ENCODE peak calls at places on chromosomes 4 and X, in six cellular contexts. One of them, this sample, is unnamed. For H3K36me3, the result is how much of the 10 kb centered on the place peaks cover.

GRCh38 chr4:5921578-5921977 is 28.7 kb upstream of the CRMP1 start:
- DNase-seq in left lung: no peak
- DNase-seq in GM06990: no peak
- DNase-seq in spleen: no peak
- DNase-seq in mucosa of descending colon: no peak
- DNase-seq in gastrocnemius medialis: no peak
- DNase-seq in this sample: no peak

GRCh38 chr4:169611991-169612868 is at the start of gene NEK1:
- DNase-seq in left lung: peak
- DNase-seq in GM06990: peak
- DNase-seq in spleen: peak
- DNase-seq in mucosa of descending colon: peak
- DNase-seq in gastrocnemius medialis: peak
- DNase-seq in this sample: peak

GRCh38 chr4:74407891-74408290 is 37.0 kb upstream of the AREG start:
- DNase-seq in left lung: no peak
- DNase-seq in GM06990: no peak
- DNase-seq in spleen: no peak
- DNase-seq in mucosa of descending colon: no peak
- DNase-seq in gastrocnemius medialis: no peak
- DNase-seq in this sample: no peak

GRCh38 chr4:39526283-39526682 is 956 bp downstream of the UGDH start:
- DNase-seq in left lung: no peak
- DNase-seq in GM06990: no peak
- DNase-seq in spleen: no peak
- DNase-seq in mucosa of descending colon: no peak
- DNase-seq in gastrocnemius medialis: no peak
- DNase-seq in this sample: no peak

GRCh38 chrX:30060718-30061117 is 154.6 kb upstream of the MAGEB2 start:
- DNase-seq in left lung: no peak
- DNase-seq in GM06990: no peak
- DNase-seq in spleen: no peak
- DNase-seq in mucosa of descending colon: no peak
- DNase-seq in gastrocnemius medialis: no peak
- DNase-seq in this sample: no peak

GRCh38 chr4:110634320-110635154 is 11.7 kb upstream of the PITX2 start:
- DNase-seq in left lung: no peak
- DNase-seq in GM06990: no peak
- DNase-seq in spleen: no peak
- DNase-seq in mucosa of descending colon: no peak
- DNase-seq in gastrocnemius medialis: no peak
- DNase-seq in this sample: no peak

GRCh38 chrX:64151911-64152310 is 53.6 kb downstream of the AMER1 start:
- DNase-seq in left lung: no peak
- DNase-seq in GM06990: no peak
- DNase-seq in spleen: no peak
- DNase-seq in mucosa of descending colon: no peak
- DNase-seq in gastrocnemius medialis: no peak
- DNase-seq in this sample: no peak

GRCh38 chr4:30181918-30182317 is 538.3 kb upstream of the PCDH7 start:
- DNase-seq in left lung: no peak
- DNase-seq in GM06990: no peak
- DNase-seq in spleen: no peak
- DNase-seq in mucosa of descending colon: no peak
- DNase-seq in gastrocnemius medialis: no peak
- DNase-seq in this sample: no peak

GRCh38 chr4:174156239-174156826 is 127.1 kb downstream of the FBXO8 start:
- DNase-seq in left lung: no peak
- DNase-seq in GM06990: peak
- DNase-seq in spleen: no peak
- DNase-seq in mucosa of descending colon: no peak
- DNase-seq in gastrocnemius medialis: no peak
- DNase-seq in this sample: no peak

GRCh38 chr4:2797545-2798305 is 4.8 kb downstream of the SH3BP2 start:
- DNase-seq in left lung: no peak
- DNase-seq in GM06990: peak
- DNase-seq in spleen: peak
- DNase-seq in mucosa of descending colon: peak
- DNase-seq in gastrocnemius medialis: peak
- DNase-seq in this sample: peak

GRCh38 chr4:72843466-72843865 is 226.1 kb downstream of the COX18 start:
- DNase-seq in left lung: no peak
- DNase-seq in GM06990: no peak
- DNase-seq in spleen: no peak
- DNase-seq in mucosa of descending colon: no peak
- DNase-seq in gastrocnemius medialis: no peak
- DNase-seq in this sample: no peak

GRCh38 chr4:55758081-55758480 is 61.5 kb upstream of the EXOC1L start:
- DNase-seq in left lung: no peak
- DNase-seq in GM06990: no peak
- DNase-seq in spleen: no peak
- DNase-seq in mucosa of descending colon: no peak
- DNase-seq in gastrocnemius medialis: no peak
- DNase-seq in this sample: no peak

GRCh38 chr4:17517664-17518063 is 2.7 kb downstream of the CLRN2 start:
- DNase-seq in left lung: no peak
- DNase-seq in GM06990: no peak
- DNase-seq in spleen: no peak
- DNase-seq in mucosa of descending colon: no peak
- DNase-seq in gastrocnemius medialis: no peak
- DNase-seq in this sample: no peak

GRCh38 chrX:6550999-6551398 is 16.1 kb upstream of the VCX3A start:
- DNase-seq in left lung: no peak
- DNase-seq in GM06990: no peak
- DNase-seq in spleen: no peak
- DNase-seq in mucosa of descending colon: no peak
- DNase-seq in gastrocnemius medialis: no peak
- DNase-seq in this sample: no peak

GRCh38 chrX:150664290-150664689 is 28.9 kb upstream of the MTMR1 start:
- DNase-seq in left lung: peak
- DNase-seq in GM06990: no peak
- DNase-seq in spleen: no peak
- DNase-seq in mucosa of descending colon: no peak
- DNase-seq in gastrocnemius medialis: peak
- DNase-seq in this sample: peak

GRCh38 chr4:16297003-16297402 is 70.7 kb upstream of the TAPT1 start:
- DNase-seq in left lung: no peak
- DNase-seq in GM06990: no peak
- DNase-seq in spleen: no peak
- DNase-seq in mucosa of descending colon: no peak
- DNase-seq in gastrocnemius medialis: no peak
- DNase-seq in this sample: no peak

GRCh38 chr4:109945056-109945455 is 32.4 kb downstream of the EGF start:
- DNase-seq in left lung: no peak
- DNase-seq in GM06990: no peak
- DNase-seq in spleen: no peak
- DNase-seq in mucosa of descending colon: no peak
- DNase-seq in gastrocnemius medialis: peak
- DNase-seq in this sample: no peak

GRCh38 chr4:175298119-175298518 is 380.0 kb downstream of the ADAM29 start:
- DNase-seq in left lung: no peak
- DNase-seq in GM06990: no peak
- DNase-seq in spleen: no peak
- DNase-seq in mucosa of descending colon: no peak
- DNase-seq in gastrocnemius medialis: no peak
- DNase-seq in this sample: no peak

GRCh38 chr4:73707269-73707875 is 33.0 kb upstream of the CXCL8 start:
- DNase-seq in left lung: no peak
- DNase-seq in GM06990: no peak
- DNase-seq in spleen: no peak
- DNase-seq in mucosa of descending colon: no peak
- DNase-seq in gastrocnemius medialis: no peak
- DNase-seq in this sample: no peak

GRCh38 chr4:94455081-94455480 is 3.3 kb downstream of the PDLIM5 start:
- DNase-seq in left lung: peak
- DNase-seq in GM06990: no peak
- DNase-seq in spleen: no peak
- DNase-seq in mucosa of descending colon: peak
- DNase-seq in gastrocnemius medialis: peak
- DNase-seq in this sample: peak

GRCh38 chrX:136694491-136695087 is 46.6 kb downstream of the CD40LG start:
- DNase-seq in left lung: no peak
- DNase-seq in GM06990: peak
- DNase-seq in spleen: no peak
- DNase-seq in mucosa of descending colon: no peak
- DNase-seq in gastrocnemius medialis: no peak
- DNase-seq in this sample: no peak

GRCh38 chrX:24186483-24186882 is 37.0 kb downstream of the ZFX start:
- DNase-seq in left lung: no peak
- DNase-seq in GM06990: no peak
- DNase-seq in spleen: no peak
- DNase-seq in mucosa of descending colon: no peak
- DNase-seq in gastrocnemius medialis: no peak
- DNase-seq in this sample: no peak

GRCh38 chr4:152992491-152992890 is 56.4 kb downstream of the FHDC1 start:
- DNase-seq in left lung: no peak
- DNase-seq in GM06990: no peak
- DNase-seq in spleen: no peak
- DNase-seq in mucosa of descending colon: no peak
- DNase-seq in gastrocnemius medialis: no peak
- DNase-seq in this sample: no peak

GRCh38 chr4:152990471-152991131 is 54.5 kb downstream of the FHDC1 start:
- DNase-seq in left lung: no peak
- DNase-seq in GM06990: no peak
- DNase-seq in spleen: peak
- DNase-seq in mucosa of descending colon: no peak
- DNase-seq in gastrocnemius medialis: no peak
- DNase-seq in this sample: no peak

GRCh38 chr4:152989554-152989970 is 53.4 kb downstream of the FHDC1 start:
- DNase-seq in left lung: no peak
- DNase-seq in GM06990: no peak
- DNase-seq in spleen: no peak
- DNase-seq in mucosa of descending colon: peak
- DNase-seq in gastrocnemius medialis: no peak
- DNase-seq in this sample: no peak

GRCh38 chr4:152991361-152991760 is 55.2 kb downstream of the FHDC1 start:
- DNase-seq in left lung: no peak
- DNase-seq in GM06990: no peak
- DNase-seq in spleen: no peak
- DNase-seq in mucosa of descending colon: no peak
- DNase-seq in gastrocnemius medialis: no peak
- DNase-seq in this sample: no peak

DNA sequence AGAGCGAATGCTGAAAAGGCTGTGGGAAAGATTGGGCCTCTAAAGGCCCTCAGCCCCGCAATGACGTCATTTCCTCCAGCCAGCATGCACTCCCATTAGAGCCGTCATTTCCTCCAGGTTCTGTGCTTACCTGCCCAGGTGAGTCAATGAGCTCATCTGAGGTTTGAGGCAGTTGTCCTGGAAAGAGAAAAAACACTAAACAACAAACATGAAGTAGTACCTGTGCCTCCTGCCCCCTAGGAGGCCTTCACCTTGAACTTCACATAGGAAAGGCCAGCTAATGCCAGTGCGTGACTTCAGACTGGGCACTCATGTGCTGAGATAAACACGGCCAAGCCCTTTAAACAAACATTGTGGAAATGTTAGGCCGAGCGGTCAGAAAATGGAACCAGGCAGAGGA is 55.9 kb downstream of the FHDC1 start:
- DNase-seq in left lung: peak
- DNase-seq in GM06990: no peak
- DNase-seq in spleen: peak
- DNase-seq in mucosa of descending colon: no peak
- DNase-seq in gastrocnemius medialis: no peak
- DNase-seq in this sample: no peak
- TF ChIP-seq CTCF in left lung: no peak
- TF ChIP-seq CTCF in GM06990: no peak
- TF ChIP-seq CTCF in spleen: no peak
- TF ChIP-seq CTCF in mucosa of descending colon: no peak
- TF ChIP-seq CTCF in gastrocnemius medialis: no peak
- TF ChIP-seq CTCF in this sample: no peak

GRCh38 chrX:120014354-120015129 is 62.9 kb downstream of the RHOXF2B start:
- DNase-seq in left lung: no peak
- DNase-seq in GM06990: no peak
- DNase-seq in spleen: no peak
- DNase-seq in mucosa of descending colon: no peak
- DNase-seq in gastrocnemius medialis: no peak
- DNase-seq in this sample: no peak
- H3K4me3 ChIP-seq in left lung: peak
- H3K4me3 ChIP-seq in GM06990: no peak
- H3K4me3 ChIP-seq in spleen: no peak
- H3K4me3 ChIP-seq in mucosa of descending colon: no peak
- H3K4me3 ChIP-seq in gastrocnemius medialis: peak
- H3K4me3 ChIP-seq in this sample: peak

DNA sequence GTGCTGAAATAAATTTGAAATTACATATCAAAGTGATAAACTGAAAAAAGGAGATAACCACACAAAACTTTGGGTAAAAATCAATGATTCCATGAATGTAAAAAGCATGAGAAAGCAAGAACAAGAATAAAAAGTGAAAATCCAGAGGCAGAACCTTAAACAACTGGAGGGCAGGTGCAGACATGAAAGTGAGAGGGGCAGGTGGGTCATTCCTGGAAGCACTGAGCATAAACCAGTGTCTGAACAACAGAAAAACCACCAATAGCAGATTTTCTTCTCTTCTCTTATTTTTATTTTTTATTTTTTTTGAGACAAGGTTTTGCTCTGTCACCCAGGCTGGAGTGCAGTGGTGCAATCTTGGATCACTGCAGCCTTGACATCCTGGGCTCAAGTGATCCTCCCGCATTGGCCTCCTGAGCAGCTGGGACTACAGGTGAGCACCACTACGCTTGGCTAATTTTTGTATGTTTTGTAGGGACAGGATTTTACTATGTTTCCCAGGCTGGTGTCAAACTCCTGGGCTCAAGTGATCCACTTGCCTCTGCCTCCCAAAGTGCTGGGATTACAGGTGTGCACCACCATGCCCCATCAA is 46.8 kb upstream of the GPR78 start:
- DNase-seq in left lung: no peak
- DNase-seq in GM06990: no peak
- DNase-seq in spleen: no peak
- DNase-seq in mucosa of descending colon: no peak
- DNase-seq in gastrocnemius medialis: no peak
- DNase-seq in this sample: no peak
- H3K36me3 ChIP-seq in left lung: under half
- H3K36me3 ChIP-seq in GM06990: under half
- H3K36me3 ChIP-seq in spleen: under half
- H3K36me3 ChIP-seq in mucosa of descending colon: under half
- H3K36me3 ChIP-seq in gastrocnemius medialis: under half
- H3K36me3 ChIP-seq in this sample: under half

GRCh38 chrX:151750511-151750910 is 16.0 kb downstream of the CNGA2 start:
- DNase-seq in left lung: no peak
- DNase-seq in GM06990: no peak
- DNase-seq in spleen: peak
- DNase-seq in mucosa of descending colon: no peak
- DNase-seq in gastrocnemius medialis: no peak
- DNase-seq in this sample: no peak

GRCh38 chrX:151752847-151753246 is 18.3 kb downstream of the CNGA2 start:
- DNase-seq in left lung: no peak
- DNase-seq in GM06990: no peak
- DNase-seq in spleen: peak
- DNase-seq in mucosa of descending colon: no peak
- DNase-seq in gastrocnemius medialis: no peak
- DNase-seq in this sample: no peak

GRCh38 chrX:151754042-151754419 is 19.5 kb downstream of the CNGA2 start:
- DNase-seq in left lung: no peak
- DNase-seq in GM06990: no peak
- DNase-seq in spleen: peak
- DNase-seq in mucosa of descending colon: no peak
- DNase-seq in gastrocnemius medialis: no peak
- DNase-seq in this sample: no peak

GRCh38 chrX:151754641-151755215 is 20.2 kb downstream of the CNGA2 start:
- DNase-seq in left lung: no peak
- DNase-seq in GM06990: no peak
- DNase-seq in spleen: peak
- DNase-seq in mucosa of descending colon: no peak
- DNase-seq in gastrocnemius medialis: no peak
- DNase-seq in this sample: no peak

GRCh38 chrX:151753313-151754041 is 18.9 kb downstream of the CNGA2 start:
- DNase-seq in left lung: peak
- DNase-seq in GM06990: peak
- DNase-seq in spleen: peak
- DNase-seq in mucosa of descending colon: no peak
- DNase-seq in gastrocnemius medialis: peak
- DNase-seq in this sample: peak
- TF ChIP-seq CTCF in left lung: peak
- TF ChIP-seq CTCF in GM06990: peak
- TF ChIP-seq CTCF in spleen: peak
- TF ChIP-seq CTCF in mucosa of descending colon: peak
- TF ChIP-seq CTCF in gastrocnemius medialis: peak
- TF ChIP-seq CTCF in this sample: peak